ENCODE peak calls at places on chromosomes 6 and 20, in ten cellular contexts. T, U, E, C, G, K, H, L, D and S are unnamed samples.

GRCh38 chr6:43220439-43220951 is 8.8 kb downstream of the DNPH1 start:
- DNase-seq in T (no peak), U (no peak), E (no peak), C (no peak), G (peak; percentile 77), K (no peak), H (no peak), L (no peak), D (no peak), S (no peak)

GRCh38 chr20:38224534-38224933 is 36.0 kb downstream of the KIAA1755 start:
- DNase-seq in T (no peak), U (no peak), E (no peak), C (no peak), G (no peak), K (no peak), H (no peak), L (no peak), D (no peak), S (no peak)

GRCh38 chr6:31799781-31800180 is 4.2 kb upstream of the VARS1 start:
- DNase-seq in T (no peak), U (no peak), E (no peak), C (no peak), G (peak; percentile 8), K (no peak), H (no peak), L (no peak), D (no peak), S (no peak)

GRCh38 chr6:21769973-21770372 is 176.4 kb downstream of the SOX4 start:
- DNase-seq in T (no peak), U (no peak), E (no peak), C (no peak), G (no peak), K (no peak), H (no peak), L (no peak), D (no peak), S (no peak)

GRCh38 chr20:45405566-45406259 is 2.4 kb upstream of the DBNDD2 start:
- DNase-seq in T (no peak), U (peak; percentile 70), E (no peak), C (peak; percentile 26), G (no peak), K (no peak), H (peak; percentile 53), L (no peak), D (peak; percentile 66), S (no peak)

GRCh38 chr6:42870145-42870936 is 9.1 kb upstream of the RPL7L1 start:
- DNase-seq in T (peak; percentile 7), U (no peak), E (no peak), C (no peak), G (no peak), K (no peak), H (no peak), L (no peak), D (no peak), S (no peak)

GRCh38 chr6:5422321-5422915 is 161.1 kb downstream of the FARS2 start:
- DNase-seq in T (peak; percentile 66), U (no peak), E (peak; percentile 29), C (peak; percentile 26), G (no peak), K (no peak), H (no peak), L (peak; percentile 11), D (peak; percentile 62), S (no peak)

GRCh38 chr6:43159599-43159998 is 11.5 kb upstream of the SRF start:
- DNase-seq in T (no peak), U (no peak), E (no peak), C (no peak), G (peak; percentile 80), K (no peak), H (no peak), L (no peak), D (no peak), S (no peak)

GRCh38 chr20:63701329-63702035 is 5.0 kb downstream of the TNFRSF6B start:
- DNase-seq in T (peak; percentile 1), U (peak; percentile 77), E (no peak), C (peak; percentile 4), G (peak; percentile 72), K (no peak), H (no peak), L (no peak), D (peak; percentile 2), S (no peak)

GRCh38 chr6:47810885-47811284 is 29.1 kb downstream of the OPN5 start:
- DNase-seq in T (peak; percentile 8), U (no peak), E (no peak), C (no peak), G (no peak), K (no peak), H (no peak), L (peak; percentile 19), D (peak; percentile 21), S (no peak)

GRCh38 chr6:145878591-145879295 is 64.1 kb upstream of the FBXO30 start:
- DNase-seq in T (no peak), U (no peak), E (no peak), C (no peak), G (no peak), K (no peak), H (no peak), L (no peak), D (no peak), S (no peak)

GRCh38 chr6:107822154-107823046 is 1.7 kb downstream of the SCML4 start:
- DNase-seq in T (no peak), U (no peak), E (no peak), C (no peak), G (no peak), K (peak; percentile 30), H (no peak), L (no peak), D (no peak), S (peak; percentile 41)

GRCh38 chr6:131003419-131004386 is 59.3 kb downstream of the EPB41L2 start:
- DNase-seq in T (no peak), U (no peak), E (no peak), C (no peak), G (no peak), K (no peak), H (no peak), L (no peak), D (no peak), S (no peak)

GRCh38 chr6:2085657-2086056 is 159.7 kb downstream of the GMDS start:
- DNase-seq in T (no peak), U (no peak), E (no peak), C (no peak), G (no peak), K (no peak), H (no peak), L (no peak), D (no peak), S (no peak)

GRCh38 chr6:162973975-162974374 is 246.2 kb downstream of the PACRG start:
- DNase-seq in T (no peak), U (no peak), E (peak; percentile 77), C (no peak), G (no peak), K (no peak), H (no peak), L (no peak), D (no peak), S (no peak)

GRCh38 chr6:114862809-114863208 is 520.0 kb upstream of the HS3ST5 start:
- DNase-seq in T (no peak), U (no peak), E (no peak), C (no peak), G (no peak), K (no peak), H (no peak), L (no peak), D (no peak), S (no peak)

GRCh38 chr6:45436544-45437440 is 59.1 kb upstream of the SUPT3H start:
- DNase-seq in T (no peak), U (no peak), E (no peak), C (no peak), G (no peak), K (no peak), H (no peak), L (no peak), D (no peak), S (peak; percentile 10)

GRCh38 chr6:103617642-103618041 is 1242.1 kb downstream of the HACE1 start:
- DNase-seq in T (no peak), U (no peak), E (no peak), C (no peak), G (no peak), K (no peak), H (no peak), L (no peak), D (no peak), S (no peak)

GRCh38 chr6:55798571-55798970 is 76.8 kb downstream of the BMP5 start:
- DNase-seq in T (no peak), U (no peak), E (no peak), C (no peak), G (no peak), K (no peak), H (no peak), L (no peak), D (no peak), S (no peak)

GRCh38 chr20:17762873-17763557 is 63.2 kb downstream of the BANF2 start:
- DNase-seq in T (peak; percentile 68), U (no peak), E (no peak), C (no peak), G (no peak), K (no peak), H (no peak), L (no peak), D (no peak), S (no peak)

GRCh38 chr20:2658414-2659354 is 5.3 kb downstream of the IDH3B start:
- DNase-seq in T (peak; percentile 61), U (no peak), E (no peak), C (no peak), G (no peak), K (no peak), H (no peak), L (no peak), D (no peak), S (no peak)

GRCh38 chr20:23325107-23325506 is 25.5 kb upstream of the NXT1 start:
- DNase-seq in T (no peak), U (no peak), E (no peak), C (no peak), G (no peak), K (no peak), H (no peak), L (no peak), D (peak; percentile 21), S (no peak)

GRCh38 chr20:823326-823902 is 10.1 kb upstream of the FAM110A start:
- DNase-seq in T (no peak), U (no peak), E (no peak), C (no peak), G (no peak), K (no peak), H (no peak), L (no peak), D (no peak), S (no peak)

GRCh38 chr6:132322398-132322797 is 78.9 kb downstream of the MOXD1 start:
- DNase-seq in T (no peak), U (no peak), E (no peak), C (no peak), G (no peak), K (no peak), H (no peak), L (no peak), D (no peak), S (no peak)

GRCh38 chr6:147879031-147879430 is 370.5 kb downstream of the SAMD5 start:
- DNase-seq in T (no peak), U (no peak), E (no peak), C (no peak), G (no peak), K (no peak), H (no peak), L (no peak), D (no peak), S (no peak)